ENCODE peak calls at places on chromosome 7, in six cellular contexts. L, N, Q, P, M and V are unnamed samples.

GRCh38 chr7:35268953-35269352 is 15.1 kb upstream of the TBX20 start:
- DNase-seq in L (no peak), N (peak), Q (no peak), P (no peak), M (no peak), V (no peak)

GRCh38 chr7:27955596-27955995 is 215.6 kb downstream of the TAX1BP1 start:
- DNase-seq in L (no peak), N (no peak), Q (no peak), P (no peak), M (no peak), V (no peak)

GRCh38 chr7:4169505-4169904 is 512.6 kb upstream of the FOXK1 start:
- DNase-seq in L (no peak), N (no peak), Q (no peak), P (no peak), M (no peak), V (no peak)

GRCh38 chr7:44213206-44213871 is 12.6 kb downstream of the YKT6 start:
- DNase-seq in L (no peak), N (no peak), Q (no peak), P (peak), M (no peak), V (no peak)

GRCh38 chr7:44159824-44160630 is 18.9 kb upstream of the MYL7 start:
- DNase-seq in L (no peak), N (no peak), Q (no peak), P (no peak), M (no peak), V (no peak)

GRCh38 chr7:3730271-3730670 is 429.2 kb downstream of the SDK1 start:
- DNase-seq in L (no peak), N (no peak), Q (no peak), P (no peak), M (no peak), V (no peak)

GRCh38 chr7:159070422-159071148 is 74.1 kb downstream of the VIPR2 start:
- DNase-seq in L (peak), N (peak), Q (no peak), P (no peak), M (no peak), V (no peak)

GRCh38 chr7:155916926-155917655 is 104.8 kb upstream of the SHH start:
- DNase-seq in L (no peak), N (no peak), Q (no peak), P (no peak), M (no peak), V (no peak)

GRCh38 chr7:24472093-24472492 is 101.2 kb upstream of the PALS2 start:
- DNase-seq in L (no peak), N (no peak), Q (no peak), P (no peak), M (no peak), V (no peak)

GRCh38 chr7:74656421-74656910 is 1.1 kb upstream of the GTF2I start:
- DNase-seq in L (peak), N (peak), Q (peak), P (peak), M (peak), V (peak)

GRCh38 chr7:92354214-92354613 is 93.1 kb upstream of the GATAD1 start:
- DNase-seq in L (no peak), N (no peak), Q (no peak), P (no peak), M (no peak), V (no peak)

GRCh38 chr7:123319911-123320310 is 120.1 kb upstream of the SLC13A1 start:
- DNase-seq in L (no peak), N (no peak), Q (no peak), P (no peak), M (no peak), V (no peak)

GRCh38 chr7:105678811-105679495 is 97.7 kb upstream of the EFCAB10 start:
- DNase-seq in L (no peak), N (peak), Q (peak), P (no peak), M (peak), V (no peak)

GRCh38 chr7:17340655-17341054 is 42.2 kb downstream of the AHR start:
- DNase-seq in L (no peak), N (no peak), Q (no peak), P (no peak), M (peak), V (no peak)

GRCh38 chr7:103343758-103344452 is 662 bp downstream of the DNAJC2 start:
- DNase-seq in L (peak), N (peak), Q (no peak), P (peak), M (peak), V (peak)